ENCODE peak calls at places on chromosomes 11 and 22, in four cellular contexts. One of them, this sample, is unnamed.

GRCh38 chr22:17436981-17437410 is 67.7 kb downstream of the CECR2 start:
- DNase-seq in heart left ventricle: no peak
- DNase-seq in GM13976: no peak
- DNase-seq in pancreas: no peak
- DNase-seq in this sample: no peak

GRCh38 chr22:36325163-36326031 is 62.4 kb downstream of the MYH9 start:
- DNase-seq in heart left ventricle: peak
- DNase-seq in GM13976: no peak
- DNase-seq in pancreas: no peak
- DNase-seq in this sample: no peak

GRCh38 chr22:48778308-48779195 is 1049.1 kb downstream of the BRD1 start:
- DNase-seq in heart left ventricle: no peak
- DNase-seq in GM13976: peak
- DNase-seq in pancreas: no peak
- DNase-seq in this sample: no peak

GRCh38 chr22:36875741-36876140 is 14.9 kb downstream of the NCF4 start:
- DNase-seq in heart left ventricle: no peak
- DNase-seq in GM13976: no peak
- DNase-seq in pancreas: no peak
- DNase-seq in this sample: no peak

GRCh38 chr11:35725880-35726279 is 63.3 kb downstream of the TRIM44 start:
- DNase-seq in heart left ventricle: no peak
- DNase-seq in GM13976: no peak
- DNase-seq in pancreas: no peak
- DNase-seq in this sample: no peak

GRCh38 chr11:62383822-62384221 is 35.0 kb upstream of the SCGB1A1 start:
- DNase-seq in heart left ventricle: no peak
- DNase-seq in GM13976: no peak
- DNase-seq in pancreas: no peak
- DNase-seq in this sample: no peak

GRCh38 chr22:33006220-33006954 is 51.8 kb downstream of the SYN3 start:
- DNase-seq in heart left ventricle: no peak
- DNase-seq in GM13976: no peak
- DNase-seq in pancreas: no peak
- DNase-seq in this sample: no peak

GRCh38 chr11:111604392-111605009 is 2.3 kb downstream of the SIK2 start:
- DNase-seq in heart left ventricle: no peak
- DNase-seq in GM13976: peak
- DNase-seq in pancreas: no peak
- DNase-seq in this sample: no peak

GRCh38 chr22:50524664-50525103 is 714 bp downstream of the SCO2 start:
- DNase-seq in heart left ventricle: no peak
- DNase-seq in GM13976: no peak
- DNase-seq in pancreas: no peak
- DNase-seq in this sample: no peak

GRCh38 chr11:46391186-46391577 is 394 bp downstream of the CHRM4 start:
- DNase-seq in heart left ventricle: no peak
- DNase-seq in GM13976: no peak
- DNase-seq in pancreas: no peak
- DNase-seq in this sample: no peak

GRCh38 chr11:128235958-128236357 is 351.4 kb downstream of the ETS1 start:
- DNase-seq in heart left ventricle: no peak
- DNase-seq in GM13976: no peak
- DNase-seq in pancreas: peak
- DNase-seq in this sample: no peak

GRCh38 chr11:58286249-58286648 is 18.2 kb upstream of the OR10W1 start:
- DNase-seq in heart left ventricle: no peak
- DNase-seq in GM13976: peak
- DNase-seq in pancreas: no peak
- DNase-seq in this sample: no peak

GRCh38 chr11:119196833-119197483 is 9.2 kb upstream of the CBL start:
- DNase-seq in heart left ventricle: peak
- DNase-seq in GM13976: peak
- DNase-seq in pancreas: peak
- DNase-seq in this sample: peak

GRCh38 chr22:17637490-17638181 is 921 bp upstream of the BCL2L13 start:
- DNase-seq in heart left ventricle: no peak
- DNase-seq in GM13976: no peak
- DNase-seq in pancreas: no peak
- DNase-seq in this sample: no peak

GRCh38 chr22:41524809-41525449 is 19.3 kb downstream of the POLR3H start:
- DNase-seq in heart left ventricle: no peak
- DNase-seq in GM13976: peak
- DNase-seq in pancreas: peak
- DNase-seq in this sample: no peak

GRCh38 chr11:34667810-34668582 is 47.1 kb downstream of the EHF start:
- DNase-seq in heart left ventricle: no peak
- DNase-seq in GM13976: no peak
- DNase-seq in pancreas: no peak
- DNase-seq in this sample: no peak

GRCh38 chr11:377174-377865 is 8.0 kb downstream of the B4GALNT4 start:
- DNase-seq in heart left ventricle: no peak
- DNase-seq in GM13976: no peak
- DNase-seq in pancreas: peak
- DNase-seq in this sample: no peak

GRCh38 chr11:9001736-9002135 is 2.1 kb downstream of the NRIP3 start:
- DNase-seq in heart left ventricle: no peak
- DNase-seq in GM13976: no peak
- DNase-seq in pancreas: no peak
- DNase-seq in this sample: peak

GRCh38 chr22:20956258-20957117 is 10.6 kb upstream of the AIFM3 start:
- DNase-seq in heart left ventricle: no peak
- DNase-seq in GM13976: no peak
- DNase-seq in pancreas: peak
- DNase-seq in this sample: no peak

GRCh38 chr11:848988-849824 is 6.6 kb downstream of the TSPAN4 start:
- DNase-seq in heart left ventricle: no peak
- DNase-seq in GM13976: peak
- DNase-seq in pancreas: no peak
- DNase-seq in this sample: no peak

GRCh38 chr11:117874253-117874909 is 2.1 kb downstream of the FXYD6 start:
- DNase-seq in heart left ventricle: no peak
- DNase-seq in GM13976: no peak
- DNase-seq in pancreas: no peak
- DNase-seq in this sample: no peak

GRCh38 chr11:17478064-17478463 is 1.4 kb upstream of the ABCC8 start:
- DNase-seq in heart left ventricle: no peak
- DNase-seq in GM13976: no peak
- DNase-seq in pancreas: no peak
- DNase-seq in this sample: no peak

GRCh38 chr11:17714356-17714854 is 5.0 kb upstream of the MYOD1 start:
- DNase-seq in heart left ventricle: peak
- DNase-seq in GM13976: no peak
- DNase-seq in pancreas: no peak
- DNase-seq in this sample: no peak

GRCh38 chr11:133243832-133244231 is 288.5 kb downstream of the OPCML start:
- DNase-seq in heart left ventricle: no peak
- DNase-seq in GM13976: no peak
- DNase-seq in pancreas: no peak
- DNase-seq in this sample: no peak
- TF ChIP-seq CTCF in heart left ventricle: no peak
- TF ChIP-seq CTCF in GM13976: no peak
- TF ChIP-seq CTCF in pancreas: no peak
- TF ChIP-seq CTCF in this sample: no peak

GRCh38 chr22:29233503-29233902 is 27.8 kb downstream of the EMID1 start:
- DNase-seq in heart left ventricle: no peak
- DNase-seq in GM13976: no peak
- DNase-seq in pancreas: no peak
- DNase-seq in this sample: no peak
- TF ChIP-seq CTCF in heart left ventricle: no peak
- TF ChIP-seq CTCF in GM13976: no peak
- TF ChIP-seq CTCF in pancreas: no peak
- TF ChIP-seq CTCF in this sample: no peak

GRCh38 chr11:22331771-22332170 is 6.4 kb upstream of the SLC17A6 start:
- DNase-seq in heart left ventricle: no peak
- DNase-seq in GM13976: no peak
- DNase-seq in pancreas: no peak
- DNase-seq in this sample: no peak
- TF ChIP-seq CTCF in heart left ventricle: no peak
- TF ChIP-seq CTCF in GM13976: no peak
- TF ChIP-seq CTCF in pancreas: no peak
- TF ChIP-seq CTCF in this sample: no peak

GRCh38 chr22:28203286-28203685 is 284.2 kb upstream of the PITPNB start:
- DNase-seq in heart left ventricle: no peak
- DNase-seq in GM13976: no peak
- DNase-seq in pancreas: no peak
- DNase-seq in this sample: no peak
- TF ChIP-seq CTCF in heart left ventricle: no peak
- TF ChIP-seq CTCF in GM13976: no peak
- TF ChIP-seq CTCF in pancreas: no peak
- TF ChIP-seq CTCF in this sample: no peak

GRCh38 chr11:78151804-78152203 is 12.4 kb upstream of the ALG8 start:
- DNase-seq in heart left ventricle: no peak
- DNase-seq in GM13976: no peak
- DNase-seq in pancreas: no peak
- DNase-seq in this sample: no peak

GRCh38 chr11:78147807-78148206 is 8.4 kb upstream of the ALG8 start:
- DNase-seq in heart left ventricle: no peak
- DNase-seq in GM13976: no peak
- DNase-seq in pancreas: no peak
- DNase-seq in this sample: no peak

GRCh38 chr11:78150346-78150745 is 10.9 kb upstream of the ALG8 start:
- DNase-seq in heart left ventricle: no peak
- DNase-seq in GM13976: no peak
- DNase-seq in pancreas: no peak
- DNase-seq in this sample: no peak

GRCh38 chr11:78150754-78151153 is 11.3 kb upstream of the ALG8 start:
- DNase-seq in heart left ventricle: no peak
- DNase-seq in GM13976: no peak
- DNase-seq in pancreas: no peak
- DNase-seq in this sample: no peak

DNA sequence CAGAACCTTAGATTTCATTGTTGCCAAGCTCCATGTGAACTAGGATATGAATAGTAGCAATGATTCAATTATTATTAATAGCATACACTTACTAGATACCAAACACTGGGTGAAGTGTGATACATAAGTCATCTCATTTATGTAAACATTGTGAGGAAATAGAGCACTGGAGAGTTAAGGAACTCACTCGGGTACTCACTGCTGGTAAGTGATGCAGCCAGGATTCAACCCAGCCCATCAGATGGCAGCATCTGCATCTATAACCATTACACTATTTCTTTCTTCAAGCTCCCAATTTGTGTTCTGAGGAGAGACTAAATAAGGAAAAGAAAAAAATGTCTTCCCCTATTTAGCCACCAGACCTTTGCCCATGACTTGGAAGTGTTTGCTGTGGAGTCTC is 10.2 kb upstream of the ALG8 start:
- DNase-seq in heart left ventricle: no peak
- DNase-seq in GM13976: no peak
- DNase-seq in pancreas: no peak
- DNase-seq in this sample: no peak
- TF ChIP-seq CTCF in heart left ventricle: peak
- TF ChIP-seq CTCF in GM13976: no peak
- TF ChIP-seq CTCF in pancreas: no peak
- TF ChIP-seq CTCF in this sample: no peak

DNA sequence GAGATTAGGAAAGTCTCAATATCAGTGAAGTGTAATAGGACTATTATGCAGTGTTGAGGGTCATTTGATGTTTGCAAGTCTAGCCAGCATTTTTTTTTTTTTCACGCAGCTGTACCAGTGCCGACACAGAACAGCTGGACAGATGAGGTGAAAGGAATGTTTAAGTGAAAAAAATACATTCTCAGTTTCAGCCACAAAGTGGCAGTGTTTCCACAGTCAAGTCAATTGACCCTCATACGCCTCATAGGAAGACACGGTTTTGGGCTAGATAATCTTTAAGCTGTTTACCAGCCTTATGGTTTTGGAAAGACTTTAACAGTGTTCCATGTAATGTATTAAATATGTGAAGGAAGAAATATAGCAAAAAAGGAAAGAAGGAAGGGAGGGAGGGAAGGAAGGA is 349.9 kb upstream of the ANO3 start:
- DNase-seq in heart left ventricle: peak
- DNase-seq in GM13976: peak
- DNase-seq in pancreas: no peak
- DNase-seq in this sample: no peak
- TF ChIP-seq CTCF in heart left ventricle: peak
- TF ChIP-seq CTCF in GM13976: peak
- TF ChIP-seq CTCF in pancreas: peak
- TF ChIP-seq CTCF in this sample: no peak

GRCh38 chr11:82229346-82229745 is 504.3 kb downstream of the FAM181B start:
- DNase-seq in heart left ventricle: no peak
- DNase-seq in GM13976: no peak
- DNase-seq in pancreas: no peak
- DNase-seq in this sample: no peak
- TF ChIP-seq CTCF in heart left ventricle: no peak
- TF ChIP-seq CTCF in GM13976: peak
- TF ChIP-seq CTCF in pancreas: no peak
- TF ChIP-seq CTCF in this sample: no peak

GRCh38 chr11:69443968-69444364 is 37.5 kb upstream of the LINC01488 start:
- DNase-seq in heart left ventricle: peak
- DNase-seq in GM13976: no peak
- DNase-seq in pancreas: no peak
- DNase-seq in this sample: no peak

GRCh38 chr11:69443138-69443967 is 38.1 kb upstream of the LINC01488 start:
- DNase-seq in heart left ventricle: peak
- DNase-seq in GM13976: peak
- DNase-seq in pancreas: peak
- DNase-seq in this sample: peak

GRCh38 chr11:69445131-69445470 is 36.4 kb upstream of the LINC01488 start:
- DNase-seq in heart left ventricle: peak
- DNase-seq in GM13976: no peak
- DNase-seq in pancreas: no peak
- DNase-seq in this sample: no peak

GRCh38 chr11:69446108-69446507 is 35.4 kb upstream of the LINC01488 start:
- DNase-seq in heart left ventricle: no peak
- DNase-seq in GM13976: no peak
- DNase-seq in pancreas: no peak
- DNase-seq in this sample: no peak

GRCh38 chr11:69444381-69445130 is 36.9 kb upstream of the LINC01488 start:
- DNase-seq in heart left ventricle: peak
- DNase-seq in GM13976: no peak
- DNase-seq in pancreas: peak
- DNase-seq in this sample: no peak
- TF ChIP-seq CTCF in heart left ventricle: peak
- TF ChIP-seq CTCF in GM13976: no peak
- TF ChIP-seq CTCF in pancreas: no peak
- TF ChIP-seq CTCF in this sample: no peak

This sample was measured in natural killer cell.